ENCODE peak calls at places on chromosomes 13 and 19, in six cellular contexts. V is non-pigmented ciliary epithelial cell, O is cardiac fibroblast, F is vagina, C is kidney glomerular epithelial cell, W is NCI-H748 treated with DMSO at 0.1 percent for 48 hours. N is an unnamed sample.

GRCh38 chr19:2270157-2270571 is 11.8 kb downstream of the PEAK3 start:
- DNase-seq in V (no peak), O (no peak), F (no peak), C (no peak), W (no peak), N (peak)

GRCh38 chr13:26628706-26629105 is 71.2 kb downstream of the WASF3 start:
- DNase-seq in V (no peak), O (peak), F (no peak), C (no peak), W (no peak), N (no peak)

GRCh38 chr19:5466814-5467291 is 11.6 kb downstream of the ZNRF4 start:
- DNase-seq in V (no peak), O (no peak), F (no peak), C (no peak), W (no peak), N (no peak)

GRCh38 chr13:31930901-31931522 is 100.6 kb upstream of the FRY start:
- DNase-seq in V (no peak), O (no peak), F (no peak), C (no peak), W (no peak), N (no peak)

GRCh38 chr13:112567161-112567862 is 20.6 kb downstream of the TUBGCP3 start:
- DNase-seq in V (no peak), O (no peak), F (no peak), C (no peak), W (no peak), N (no peak)

GRCh38 chr19:12453495-12453894 is 12.7 kb upstream of the ZNF443 start:
- DNase-seq in V (no peak), O (no peak), F (no peak), C (no peak), W (peak), N (peak)

GRCh38 chr13:99749627-99750026 is 221.9 kb downstream of the ZIC5 start:
- DNase-seq in V (no peak), O (no peak), F (no peak), C (no peak), W (no peak), N (no peak)

GRCh38 chr13:47039106-47039505 is 142.3 kb upstream of the HTR2A start:
- DNase-seq in V (peak), O (peak), F (no peak), C (peak), W (no peak), N (no peak)

GRCh38 chr19:16121967-16122366 is 10.3 kb downstream of the RAB8A start:
- DNase-seq in V (no peak), O (no peak), F (no peak), C (no peak), W (no peak), N (peak)

GRCh38 chr13:76969488-76970365 is 21.4 kb downstream of the ACOD1 start:
- DNase-seq in V (no peak), O (no peak), F (no peak), C (no peak), W (no peak), N (no peak)

GRCh38 chr19:41802770-41803169 is 6.4 kb downstream of the CEACAM3 start:
- DNase-seq in V (no peak), O (no peak), F (no peak), C (no peak), W (no peak), N (no peak)

GRCh38 chr13:32098275-32098674 is 66.7 kb downstream of the FRY start:
- DNase-seq in V (no peak), O (peak), F (no peak), C (no peak), W (no peak), N (no peak)

GRCh38 chr13:35712907-35713685 is 236.6 kb upstream of the MAB21L1 start:
- DNase-seq in V (no peak), O (peak), F (no peak), C (peak), W (no peak), N (no peak)

GRCh38 chr13:67229438-67230242 is 496 bp downstream of the PCDH9 start:
- DNase-seq in V (no peak), O (no peak), F (no peak), C (no peak), W (peak), N (no peak)